ENCODE peak calls at places on chromosomes 13 and 19, in six cellular contexts. C is SK-N-SH treated with all-trans-retinoic acid at 6 μM for 48 hours; Z is Right ventricle myocardium superior; L is activated T-cell treated with anti-CD3 and anti-CD28 coated beads, Interleukin-2, amount 50 U/mL, for 4 hours; S is heart left ventricle; V is left colon. T is an unnamed sample.

GRCh38 chr19:7004313-7004931 is 16.8 kb downstream of the MBD3L2B start:
- ATAC-seq in V (no peak), L (no peak), C (no peak), Z (no peak), S (no peak), T (no peak)

GRCh38 chr19:14400913-14401312 is 18.2 kb downstream of the DDX39A start:
- ATAC-seq in V (no peak), L (no peak), C (no peak), Z (no peak), S (no peak), T (peak)

GRCh38 chr13:97538193-97538592 is 104.2 kb downstream of the RAP2A start:
- ATAC-seq in V (no peak), S (no peak), L (no peak), C (no peak), Z (no peak), T (no peak)

GRCh38 chr19:53504903-53505302 is 33.0 kb upstream of the ZNF331 start:
- ATAC-seq in C (peak), L (no peak), S (peak), V (no peak), Z (no peak), T (no peak)

GRCh38 chr13:23867027-23867491 is 22.1 kb downstream of the MIPEP start:
- ATAC-seq in V (no peak), Z (no peak), C (peak), S (no peak), L (no peak), T (no peak)

GRCh38 chr13:23799945-23800344 is 89.3 kb downstream of the MIPEP start:
- ATAC-seq in Z (no peak), S (peak), V (no peak), L (peak), C (no peak), T (peak)

GRCh38 chr13:95326695-95327094 is 25.4 kb upstream of the ABCC4 start:
- ATAC-seq in V (no peak), Z (no peak), C (no peak), S (no peak), L (no peak), T (no peak)

GRCh38 chr13:42255854-42256253 is 16.1 kb upstream of the AKAP11 start:
- ATAC-seq in S (no peak), C (no peak), V (no peak), L (no peak), Z (no peak), T (no peak)

GRCh38 chr19:38402623-38402966 is 298 bp upstream of the FAM98C start:
- ATAC-seq in C (peak), S (peak), V (no peak), Z (no peak), L (no peak), T (no peak)

GRCh38 chr13:87975035-87975434 is 303.9 kb downstream of the SLITRK5 start:
- ATAC-seq in C (peak), Z (no peak), S (no peak), L (no peak), V (no peak), T (no peak)

GRCh38 chr13:73174521-73175010 is 115.8 kb downstream of the KLF5 start:
- ATAC-seq in L (no peak), Z (no peak), V (no peak), C (no peak), S (no peak), T (no peak)

GRCh38 chr19:39846678-39847486 is 703 bp upstream of the FBL start:
- ATAC-seq in L (no peak), S (peak), V (peak), C (no peak), Z (peak), T (no peak)

GRCh38 chr13:98606296-98606695 is 29.4 kb upstream of the STK24 start:
- ATAC-seq in V (no peak), S (no peak), L (no peak), Z (peak), C (no peak), T (no peak)

GRCh38 chr13:73542446-73542845 is 483.6 kb downstream of the KLF5 start:
- ATAC-seq in Z (no peak), S (no peak), V (no peak), C (no peak), L (no peak), T (no peak)

GRCh38 chr19:48325265-48325910 is at the start of gene EMP3:
- ATAC-seq in S (peak), V (no peak), Z (peak), C (peak), L (peak), T (peak)

GRCh38 chr13:33249066-33249465 is 36.5 kb downstream of the STARD13 start:
- ATAC-seq in S (no peak), L (no peak), Z (no peak), C (no peak), V (no peak), T (no peak)

GRCh38 chr19:47498561-47498960 is 14.5 kb upstream of the KPTN start:
- ATAC-seq in Z (no peak), C (no peak), V (no peak), L (no peak), S (no peak), T (no peak)

GRCh38 chr19:31356587-31357314 is 7.5 kb upstream of the TSHZ3 start:
- ATAC-seq in S (peak), Z (peak), C (no peak), L (peak), V (peak), T (peak)

GRCh38 chr13:36310417-36311108 is 12.9 kb upstream of the CCDC169 start:
- ATAC-seq in V (no peak), C (no peak), S (peak), Z (no peak), L (no peak), T (no peak)

GRCh38 chr19:15640904-15641597 is 354 bp downstream of the CYP4F3 start:
- ATAC-seq in S (no peak), V (peak), Z (no peak), C (no peak), L (no peak), T (no peak)

GRCh38 chr19:18529782-18530181 is 7.9 kb upstream of the ELL start:
- ATAC-seq in L (no peak), V (peak), S (no peak), Z (peak), C (peak), T (no peak)

GRCh38 chr19:1172353-1173159 is 1.5 kb downstream of the SBNO2 start:
- ATAC-seq in L (no peak), V (peak), S (peak), Z (peak), C (peak), T (no peak)

T was measured in activated CD4-positive, CD25-positive, alpha-beta regulatory T cell treated with anti-CD3 and anti-CD28 coated beads, Interleukin-2, amount 50 U/mL, for 24 hours.